ENCODE peak calls at places on chromosomes 7 and 10, in six cellular contexts. T is gastrocnemius medialis; S is activated CD4-positive, alpha-beta T cell treated with anti-CD3 and anti-CD28 coated beads for 36 hours; D is H9; F is hippocampal formation; R is Calu3. Y is an unnamed sample.
A peak's percentile ranks its signal among the peaks of the same experiment; 100 is the strongest.

GRCh38 chr10:72309290-72310240 is 35.8 kb downstream of the DDIT4 start:
- DNase-seq in R (no peak), F (peak; percentile 68), T (peak; percentile 96), S (peak; percentile 57), D (no peak), Y (no peak)

GRCh38 chr10:89640242-89640641 is 4.8 kb downstream of the PANK1 start:
- DNase-seq in D (no peak), F (no peak), T (peak; percentile 42), S (no peak), R (no peak), Y (no peak)

GRCh38 chr7:468681-469590 is 50.7 kb downstream of the PDGFA start:
- DNase-seq in D (no peak), R (peak; percentile 2), S (peak; percentile 43), T (peak; percentile 12), F (no peak), Y (peak; percentile 68)

GRCh38 chr7:17907014-17907413 is 33.3 kb downstream of the SNX13 start:
- DNase-seq in T (no peak), F (no peak), D (no peak), R (no peak), S (no peak), Y (peak; percentile 13)

GRCh38 chr10:19247843-19248242 is 199.2 kb downstream of the MALRD1 start:
- DNase-seq in F (no peak), R (no peak), S (no peak), D (no peak), T (no peak), Y (no peak)

GRCh38 chr10:69475433-69475830 is 24.2 kb downstream of the TSPAN15 start:
- DNase-seq in S (no peak), F (no peak), R (no peak), D (no peak), T (no peak), Y (no peak)

GRCh38 chr7:20327047-20327446 is 3.7 kb upstream of the ITGB8 start:
- DNase-seq in F (no peak), D (no peak), S (no peak), R (no peak), T (no peak), Y (no peak)

GRCh38 chr7:116075351-116076145 is 45.0 kb upstream of the TFEC start:
- DNase-seq in D (peak; percentile 26), T (no peak), S (no peak), R (no peak), F (no peak), Y (peak; percentile 10)

GRCh38 chr7:73899731-73900142 is 38.8 kb downstream of the TMEM270 start:
- DNase-seq in F (no peak), T (peak; percentile 65), S (no peak), R (no peak), D (no peak), Y (no peak)

GRCh38 chr7:51158742-51159441 is 157.7 kb downstream of the COBL start:
- DNase-seq in T (no peak), R (no peak), F (no peak), D (no peak), S (no peak), Y (no peak)

GRCh38 chr10:32985781-32986350 is 27.8 kb upstream of the ITGB1 start:
- DNase-seq in R (no peak), F (no peak), S (no peak), T (no peak), D (no peak), Y (peak; percentile 91)

GRCh38 chr7:29895557-29895956 is 89.2 kb downstream of the WIPF3 start:
- DNase-seq in T (no peak), S (no peak), R (no peak), D (no peak), F (no peak), Y (no peak)

GRCh38 chr10:102268333-102268999 is 23.1 kb downstream of the GBF1 start:
- DNase-seq in T (no peak), R (no peak), S (no peak), F (no peak), D (no peak), Y (no peak)

GRCh38 chr10:127474501-127474900 is 74.6 kb upstream of the NPS start:
- DNase-seq in S (no peak), F (no peak), D (no peak), R (no peak), T (no peak), Y (no peak)

GRCh38 chr10:112332509-112333228 is 41.2 kb upstream of the ACSL5 start:
- DNase-seq in T (no peak), R (peak; percentile 77), S (peak; percentile 24), D (no peak), F (no peak), Y (no peak)

GRCh38 chr7:135976312-135977019 is 693 bp downstream of the MTPN start:
- DNase-seq in D (peak; percentile 69), F (no peak), R (peak; percentile 15), T (peak; percentile 19), S (peak; percentile 59), Y (peak; percentile 30)

GRCh38 chr7:5495581-5496375 is 72.1 kb upstream of the TNRC18 start:
- DNase-seq in T (peak; percentile 96), R (no peak), D (no peak), F (peak; percentile 84), S (no peak), Y (no peak)

GRCh38 chr7:33986951-33987948 is 81.9 kb downstream of the BMPER start:
- DNase-seq in S (no peak), D (no peak), T (peak; percentile 22), F (no peak), R (peak; percentile 75), Y (no peak)

GRCh38 chr7:128777156-128778123 is 1.8 kb upstream of the OPN1SW start:
- DNase-seq in D (no peak), S (no peak), F (no peak), R (no peak), T (no peak), Y (peak; percentile 34)

GRCh38 chr7:135512135-135512887 is 2.4 kb upstream of the CNOT4 start:
- DNase-seq in T (no peak), R (peak; percentile 51), D (no peak), S (peak; percentile 37), F (peak; percentile 1), Y (peak; percentile 69)

GRCh38 chr7:16498122-16498521 is 28.5 kb upstream of the LRRC72 start:
- DNase-seq in D (no peak), S (no peak), F (no peak), R (no peak), T (no peak), Y (no peak)

GRCh38 chr7:15554081-15554480 is 7.7 kb downstream of the AGMO start:
- DNase-seq in T (no peak), R (no peak), S (no peak), D (no peak), F (no peak), Y (peak; percentile 33)

GRCh38 chr10:128054163-128054970 is 71.9 kb downstream of the MKI67 start:
- DNase-seq in D (no peak), T (no peak), F (no peak), S (no peak), R (no peak), Y (no peak)

GRCh38 chr10:95303535-95303934 is 12.7 kb upstream of the PDLIM1 start:
- DNase-seq in S (no peak), D (no peak), T (no peak), R (no peak), F (no peak), Y (no peak)

GRCh38 chr10:104330168-104331117 is 7.8 kb downstream of the ITPRIP start:
- DNase-seq in T (peak; percentile 75), D (no peak), R (no peak), F (no peak), S (no peak), Y (no peak)

GRCh38 chr10:18196806-18197550 is 56.8 kb downstream of the CACNB2 start:
- DNase-seq in T (no peak), D (no peak), F (no peak), R (no peak), S (no peak), Y (no peak)

GRCh38 chr10:98167191-98167590 is 32.7 kb downstream of the R3HCC1L start:
- DNase-seq in D (no peak), S (no peak), T (no peak), F (no peak), R (no peak), Y (no peak)

GRCh38 chr7:39453743-39454355 is 112.4 kb upstream of the YAE1 start:
- DNase-seq in F (no peak), D (peak; percentile 76), T (no peak), S (peak; percentile 77), R (peak; percentile 76), Y (peak; percentile 35)

GRCh38 chr10:13769926-13770325 is 183.2 kb downstream of the PRPF18 start:
- DNase-seq in S (no peak), R (no peak), T (no peak), F (no peak), D (no peak), Y (no peak)

GRCh38 chr10:79322616-79323566 is 24.4 kb upstream of the PPIF start:
- DNase-seq in F (peak; percentile 46), S (peak; percentile 91), R (no peak), T (peak; percentile 55), D (no peak), Y (no peak)

GRCh38 chr10:46557319-46558140 is 1.1 kb upstream of the GPRIN2 start:
- DNase-seq in S (no peak), D (peak; percentile 74), R (peak; percentile 17), F (no peak), T (peak; percentile 13), Y (no peak)

GRCh38 chr10:100748251-100749058 is 3.1 kb downstream of the PAX2 start:
- DNase-seq in F (no peak), S (no peak), T (no peak), R (no peak), D (no peak), Y (no peak)

GRCh38 chr7:2331707-2332106 is 17.5 kb upstream of the SNX8 start:
- DNase-seq in S (no peak), R (no peak), F (no peak), T (no peak), D (no peak), Y (no peak)

GRCh38 chr10:93091960-93092359 is 18.3 kb downstream of the CYP26A1 start:
- DNase-seq in D (no peak), S (no peak), R (no peak), T (no peak), F (no peak), Y (no peak)

GRCh38 chr7:138658889-138659288 is 42.3 kb downstream of the SVOPL start:
- DNase-seq in T (no peak), R (no peak), F (no peak), S (no peak), D (peak; percentile 40), Y (no peak)

GRCh38 chr10:30829921-30830671 is 200.5 kb upstream of the LYZL2 start:
- DNase-seq in R (no peak), T (no peak), F (no peak), D (no peak), S (no peak), Y (no peak)

GRCh38 chr10:132363921-132364593 is 32.1 kb downstream of the LRRC27 start:
- DNase-seq in S (no peak), F (no peak), R (no peak), D (peak; percentile 88), T (no peak), Y (no peak)

GRCh38 chr10:60853107-60853506 is 74.8 kb downstream of the CDK1 start:
- DNase-seq in F (no peak), R (no peak), S (no peak), T (peak; percentile 96), D (no peak), Y (no peak)

Y was measured in dermis microvascular lymphatic vessel endothelial cell.